ENCODE peak calls at places on chromosomes 1 and 21, in four cellular contexts. H is Panc1, W is K562, V is A549. E is an unnamed sample.

GRCh38 chr1:85363526-85363925 is 87.1 kb upstream of the BCL10 start:
- DNase-seq in W (no peak), V (no peak), H (no peak), E (no peak)

GRCh38 chr1:34408011-34408410 is 231.3 kb downstream of the C1orf94 start:
- DNase-seq in H (no peak), W (no peak), V (no peak), E (no peak)

GRCh38 chr1:5140136-5140535 is 485.7 kb downstream of the AJAP1 start:
- DNase-seq in V (no peak), W (no peak), H (no peak), E (no peak)

GRCh38 chr1:4061521-4062031 is 161.5 kb upstream of the C1orf174 start:
- DNase-seq in V (no peak), W (no peak), H (no peak), E (no peak)

GRCh38 chr1:198352975-198353695 is 187.3 kb downstream of the ATP6V1G3 start:
- DNase-seq in V (no peak), H (no peak), W (no peak), E (peak; percentile 33)

GRCh38 chr1:19390901-19391595 is 78.9 kb downstream of the SLC66A1 start:
- DNase-seq in W (peak; percentile 77), H (peak; percentile 22), V (peak; percentile 12), E (peak; percentile 70)

GRCh38 chr1:24308365-24309015 is 10.7 kb upstream of the GRHL3 start:
- DNase-seq in W (peak; percentile 21), H (no peak), V (peak; percentile 53), E (no peak)

GRCh38 chr21:25491267-25491666 is 116.0 kb downstream of the MRPL39 start:
- DNase-seq in V (no peak), W (no peak), H (no peak), E (no peak)

GRCh38 chr1:24536391-24536840 is 19.5 kb upstream of the NCMAP start:
- DNase-seq in H (no peak), V (peak; percentile 36), W (no peak), E (peak; percentile 82)

GRCh38 chr21:33019885-33020557 is 5.7 kb upstream of the OLIG2 start:
- DNase-seq in V (no peak), H (no peak), W (no peak), E (no peak)

GRCh38 chr1:187051618-187052232 is 223.0 kb downstream of the PLA2G4A start:
- DNase-seq in H (peak; percentile 33), W (peak; percentile 63), V (peak; percentile 55), E (peak; percentile 19)

GRCh38 chr1:85297855-85298629 is 21.6 kb upstream of the BCL10 start:
- DNase-seq in V (peak; percentile 86), H (peak; percentile 100), W (no peak), E (peak; percentile 80)

GRCh38 chr1:47233165-47233564 is 1.1 kb upstream of the TAL1 start:
- DNase-seq in H (no peak), W (no peak), V (no peak), E (no peak)

GRCh38 chr1:174519845-174520244 is 72.1 kb downstream of the GPR52 start:
- DNase-seq in W (no peak), H (no peak), V (no peak), E (no peak)

GRCh38 chr1:230126529-230127104 is 59.6 kb downstream of the GALNT2 start:
- DNase-seq in V (no peak), W (no peak), H (no peak), E (no peak)

GRCh38 chr1:53278294-53278693 is 40.0 kb upstream of the MAGOH start:
- DNase-seq in V (peak; percentile 17), W (peak; percentile 62), H (peak; percentile 13), E (no peak)

GRCh38 chr1:115813735-115814134 is 27.2 kb downstream of the NHLH2 start:
- DNase-seq in W (no peak), V (no peak), H (no peak), E (no peak)

GRCh38 chr1:184684285-184685077 is 70.2 kb downstream of the EDEM3 start:
- DNase-seq in H (no peak), W (no peak), V (no peak), E (no peak)

GRCh38 chr1:41400235-41400634 is 39.0 kb downstream of the FOXO6 start:
- DNase-seq in W (no peak), H (no peak), V (no peak), E (no peak)

GRCh38 chr1:41397943-41398342 is 36.7 kb downstream of the FOXO6 start:
- DNase-seq in W (no peak), H (no peak), V (no peak), E (no peak)

GRCh38 chr1:41401899-41402298 is 40.7 kb downstream of the FOXO6 start:
- DNase-seq in V (no peak), H (no peak), W (no peak), E (no peak)

GRCh38 chr1:41397020-41397419 is 35.8 kb downstream of the FOXO6 start:
- DNase-seq in H (no peak), V (no peak), W (no peak), E (no peak)

GRCh38 chr1:41399148-41399795 is 38.0 kb downstream of the FOXO6 start:
- DNase-seq in H (no peak), V (no peak), W (no peak), E (no peak)
- TF ChIP-seq REST in H (no peak), V (no peak), W (no peak), E (no peak)

DNA sequence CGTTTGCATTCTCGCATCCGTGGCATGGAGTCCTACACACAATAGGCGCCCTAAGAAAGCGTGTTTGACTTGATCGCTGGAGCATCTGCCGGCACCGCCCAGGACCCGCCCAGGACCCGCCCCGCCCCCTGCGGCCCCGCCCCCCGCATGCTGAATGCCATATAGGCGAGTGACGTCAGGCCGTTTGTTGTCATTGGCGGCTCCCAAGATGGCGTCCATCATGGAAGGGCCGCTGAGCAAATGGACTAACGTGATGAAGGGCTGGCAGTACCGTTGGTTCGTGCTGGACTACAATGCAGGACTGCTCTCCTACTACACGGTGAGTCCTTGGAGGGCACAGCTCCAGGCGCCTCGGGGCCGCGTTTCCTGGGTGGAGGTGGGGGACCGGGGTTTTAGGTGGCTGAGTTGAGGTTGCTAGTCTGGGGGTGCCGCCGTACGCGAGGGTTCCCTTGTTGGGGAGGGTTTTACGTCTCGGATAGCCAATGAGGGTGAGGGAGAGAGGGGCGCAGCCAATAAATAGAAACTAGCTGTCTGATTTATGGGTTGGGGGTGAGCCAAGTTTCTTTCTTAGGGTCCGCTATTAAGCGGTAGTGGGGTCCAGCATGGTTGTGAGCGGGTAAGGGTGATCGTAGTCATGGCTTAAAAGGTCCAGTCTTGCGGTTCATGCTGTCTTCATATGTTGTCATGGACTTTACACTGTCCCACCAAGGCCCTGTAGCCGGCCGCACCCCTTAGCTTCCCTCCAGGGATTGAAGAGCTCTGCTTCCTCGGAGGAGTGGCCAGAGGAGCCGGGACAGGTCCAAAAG is at the start of gene OSBPL9:
- DNase-seq in W (peak; percentile 96), H (peak; percentile 72), V (peak; percentile 88), E (peak; percentile 45)
- TF ChIP-seq REST in W (no peak), H (no peak), V (no peak), E (no peak)

DNA sequence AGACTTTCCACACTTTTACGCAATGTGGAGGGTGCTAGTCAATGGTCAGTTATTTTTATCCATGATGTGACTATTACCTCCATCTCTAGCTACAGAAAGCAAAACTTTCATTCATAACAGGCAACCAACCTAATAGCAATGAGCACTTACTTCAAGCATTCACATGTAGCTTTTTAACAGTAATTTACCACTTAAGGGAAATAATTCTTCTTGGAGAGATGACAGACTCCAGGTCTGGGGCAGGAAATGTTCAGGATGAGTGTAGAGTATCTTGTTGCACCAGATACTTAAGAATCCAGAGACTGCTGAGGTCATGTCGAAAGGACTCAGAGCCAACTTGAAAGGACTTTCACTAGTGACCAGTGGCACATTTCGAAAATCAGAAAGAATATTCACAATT is 347.6 kb downstream of the CHRM3 start:
- DNase-seq in H (no peak), V (no peak), W (no peak), E (no peak)
- TF ChIP-seq REST in H (no peak), V (no peak), W (no peak), E (no peak)

GRCh38 chr1:69269491-69269890 is 298.2 kb upstream of the LRRC7 start:
- DNase-seq in H (no peak), W (no peak), V (no peak), E (no peak)
- TF ChIP-seq REST in H (no peak), W (no peak), V (no peak), E (no peak)

GRCh38 chr1:181094813-181095212 is 6.3 kb downstream of the IER5 start:
- DNase-seq in H (no peak), W (no peak), V (no peak), E (no peak)
- TF ChIP-seq REST in H (no peak), W (no peak), V (no peak), E (no peak)

GRCh38 chr1:62783736-62784508 is at the start of gene ATG4C:
- DNase-seq in H (peak; percentile 97), V (peak; percentile 99), W (peak; percentile 97), E (peak; percentile 96)
- TF ChIP-seq REST in H (no peak), V (no peak), W (peak; percentile 16), E (no peak)

DNA sequence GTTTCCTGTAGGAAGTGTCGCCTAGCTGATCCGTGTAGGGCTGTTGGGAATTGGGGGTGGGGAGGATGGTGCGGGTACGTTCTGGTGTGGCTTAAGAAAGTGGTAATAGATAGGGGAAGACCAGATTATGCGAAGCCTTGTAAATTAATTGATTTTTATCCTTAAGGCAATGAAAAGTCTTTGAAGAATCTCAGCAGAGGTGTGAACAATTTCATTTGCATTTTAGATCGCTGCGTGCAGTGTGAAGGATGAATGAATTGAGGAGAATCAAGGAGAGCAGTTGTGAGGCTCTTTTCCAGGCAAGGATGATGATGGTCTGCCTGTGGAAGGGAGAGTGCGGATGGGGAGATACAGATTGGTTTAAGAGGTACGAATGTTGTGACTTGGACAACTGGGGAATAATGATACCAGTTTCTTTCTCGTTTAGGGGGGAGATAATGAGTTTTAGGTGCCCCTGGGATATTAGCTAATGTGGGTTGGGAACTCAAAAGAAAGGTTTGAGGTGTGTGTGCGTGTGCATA is 813 bp upstream of the DEDD start:
- DNase-seq in W (peak; percentile 32), V (no peak), H (no peak), E (no peak)
- TF ChIP-seq REST in W (no peak), V (no peak), H (no peak), E (no peak)

GRCh38 chr1:214546886-214547641 is 4.3 kb downstream of the PTPN14 start:
- DNase-seq in V (no peak), H (no peak), W (no peak), E (no peak)

GRCh38 chr1:214544791-214545190 is 6.6 kb downstream of the PTPN14 start:
- DNase-seq in V (no peak), W (no peak), H (no peak), E (no peak)

GRCh38 chr1:214546076-214546475 is 5.3 kb downstream of the PTPN14 start:
- DNase-seq in V (no peak), H (no peak), W (no peak), E (no peak)

GRCh38 chr1:214547747-214548146 is 3.7 kb downstream of the PTPN14 start:
- DNase-seq in W (no peak), V (no peak), H (no peak), E (no peak)

DNA sequence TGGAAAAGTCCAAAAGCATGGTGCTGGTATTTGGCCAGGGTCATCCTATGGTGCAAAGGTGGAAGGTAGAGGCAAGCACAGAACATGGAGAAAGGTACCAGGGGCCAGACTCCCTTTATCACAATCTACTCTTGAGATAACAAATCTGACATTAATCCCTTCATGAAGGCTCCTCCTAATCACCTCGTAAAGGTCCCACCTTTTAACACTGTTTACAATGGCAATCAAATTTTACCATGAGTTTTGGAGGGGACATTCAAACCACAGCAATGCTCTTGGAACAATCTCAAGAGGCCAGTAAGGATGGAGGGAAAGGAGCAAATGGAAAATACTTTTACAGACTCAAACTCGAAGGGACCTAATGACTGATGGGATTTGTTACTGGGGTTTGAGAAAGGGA is 6.1 kb downstream of the PTPN14 start:
- DNase-seq in V (no peak), H (no peak), W (no peak), E (no peak)
- TF ChIP-seq REST in V (no peak), H (no peak), W (no peak), E (no peak)

E was measured in GM12878.